ENCODE peak calls at places on chromosomes 2 and 18, in four cellular contexts. J is K562, Y is esophagus squamous epithelium, L is A549. O is an unnamed sample.

GRCh38 chr2:5594288-5594687 is 97.9 kb upstream of the SOX11 start:
- DNase-seq in J (no peak), Y (no peak), L (no peak), O (no peak)

GRCh38 chr18:681985-682384 is 24.5 kb downstream of the TYMS start:
- DNase-seq in J (no peak), Y (no peak), L (no peak), O (no peak)

GRCh38 chr2:9392895-9393757 is 30.2 kb downstream of the ITGB1BP1 start:
- DNase-seq in J (no peak), Y (no peak), L (no peak), O (no peak)

GRCh38 chr18:51603111-51603510 is 405.6 kb upstream of the MEX3C start:
- DNase-seq in J (no peak), Y (no peak), L (no peak), O (no peak)

GRCh38 chr2:229611360-229611759 is 103.0 kb downstream of the DNER start:
- DNase-seq in J (no peak), Y (no peak), L (no peak), O (no peak)

GRCh38 chr2:5913729-5914390 is 221.7 kb downstream of the SOX11 start:
- DNase-seq in J (no peak), Y (no peak), L (no peak), O (no peak)

GRCh38 chr2:147082850-147083522 is 761.8 kb upstream of the ACVR2A start:
- DNase-seq in J (peak; percentile 50), Y (no peak), L (peak; percentile 65), O (peak; percentile 18)

GRCh38 chr2:185833864-185834263 is 95.3 kb downstream of the FSIP2 start:
- DNase-seq in J (no peak), Y (no peak), L (no peak), O (no peak)

GRCh38 chr2:54503192-54503591 is 47.1 kb downstream of the SPTBN1 start:
- DNase-seq in J (peak; percentile 58), Y (no peak), L (peak; percentile 60), O (no peak)

GRCh38 chr2:138175066-138175465 is 210.8 kb downstream of the HNMT start:
- DNase-seq in J (no peak), Y (no peak), L (no peak), O (no peak)

GRCh38 chr2:120486946-120487345 is 141.0 kb downstream of the INHBB start:
- DNase-seq in J (peak; percentile 9), Y (no peak), L (no peak), O (no peak)

GRCh38 chr18:36298113-36298701 is 694 bp downstream of the FHOD3 start:
- DNase-seq in J (no peak), Y (no peak), L (no peak), O (no peak)

GRCh38 chr2:27798948-27799645 is 27.6 kb downstream of the MRPL33 start:
- DNase-seq in J (peak; percentile 45), Y (no peak), L (peak; percentile 99), O (no peak)

GRCh38 chr2:118044103-118044716 is 30.3 kb upstream of the CCDC93 start:
- DNase-seq in J (no peak), Y (no peak), L (no peak), O (no peak)

GRCh38 chr2:106572541-106573148 is 85.5 kb downstream of the CD8B2 start:
- DNase-seq in J (peak; percentile 21), Y (no peak), L (peak; percentile 44), O (no peak)

GRCh38 chr2:113072584-113072983 is 4.8 kb downstream of the IL1F10 start:
- DNase-seq in J (no peak), Y (no peak), L (no peak), O (no peak)

GRCh38 chr2:167240671-167241070 is 352.4 kb downstream of the XIRP2 start:
- DNase-seq in J (no peak), Y (no peak), L (no peak), O (no peak)
- TF ChIP-seq POLR2A in J (no peak), Y (no peak), L (no peak), O (no peak)

DNA sequence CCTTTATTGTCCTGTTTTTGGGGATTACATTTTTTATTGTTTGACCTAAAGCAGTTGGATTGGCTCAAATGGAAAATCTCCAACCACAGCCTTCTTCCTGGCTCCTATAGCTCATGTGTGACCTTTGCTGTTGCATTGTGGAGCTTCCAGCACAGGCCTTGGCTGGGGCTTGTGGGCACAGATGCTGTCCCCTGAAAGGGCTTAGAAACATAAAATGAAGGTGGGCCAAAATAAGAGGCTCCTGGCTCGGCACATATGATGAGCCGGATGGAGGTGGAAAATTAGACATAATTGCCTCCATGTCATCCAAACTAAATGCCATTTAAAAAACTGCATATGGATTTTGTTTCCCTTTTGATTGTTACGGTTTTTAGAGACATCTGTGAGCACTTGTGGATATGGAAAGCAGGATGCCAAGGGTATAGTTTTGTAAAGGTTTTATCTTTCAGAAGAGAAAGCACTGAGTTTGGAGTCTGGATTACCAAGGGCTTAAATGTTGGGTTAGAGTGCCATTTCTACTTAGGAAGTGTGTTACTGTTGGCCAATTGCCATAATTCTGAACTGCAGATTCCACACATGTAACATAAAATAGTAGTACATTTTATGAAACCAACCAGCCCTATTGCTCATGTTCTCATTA is 498.3 kb downstream of the RIT2 start:
- DNase-seq in J (no peak), Y (no peak), L (no peak), O (no peak)
- TF ChIP-seq CTCF in J (no peak), Y (no peak), L (no peak), O (no peak)

GRCh38 chr2:43267393-43267792 is 41.0 kb upstream of the ZFP36L2 start:
- DNase-seq in J (no peak), Y (no peak), L (no peak), O (no peak)

GRCh38 chr2:43270461-43270860 is 44.1 kb upstream of the ZFP36L2 start:
- DNase-seq in J (no peak), Y (no peak), L (no peak), O (no peak)

GRCh38 chr2:43268066-43268971 is 41.9 kb upstream of the ZFP36L2 start:
- DNase-seq in J (no peak), Y (no peak), L (no peak), O (no peak)

GRCh38 chr2:43269706-43270105 is 43.3 kb upstream of the ZFP36L2 start:
- DNase-seq in J (no peak), Y (no peak), L (no peak), O (no peak)

GRCh38 chr2:43269074-43269572 is 42.7 kb upstream of the ZFP36L2 start:
- DNase-seq in J (peak; percentile 73), Y (peak; percentile 23), L (peak; percentile 19), O (peak; percentile 63)
- TF ChIP-seq POLR2A in J (no peak), Y (no peak), L (no peak), O (no peak)

GRCh38 chr2:194550702-194551101 is 1106.3 kb upstream of the SLC39A10 start:
- DNase-seq in J (no peak), Y (no peak), L (no peak), O (no peak)

GRCh38 chr2:194549387-194549786 is 1107.6 kb upstream of the SLC39A10 start:
- DNase-seq in J (no peak), Y (no peak), L (no peak), O (no peak)

GRCh38 chr2:194545978-194546377 is 1111.0 kb upstream of the SLC39A10 start:
- DNase-seq in J (no peak), Y (no peak), L (peak; percentile 7), O (no peak)
- TF ChIP-seq CTCF in J (no peak), Y (no peak), L (peak; percentile 31), O (no peak)

DNA sequence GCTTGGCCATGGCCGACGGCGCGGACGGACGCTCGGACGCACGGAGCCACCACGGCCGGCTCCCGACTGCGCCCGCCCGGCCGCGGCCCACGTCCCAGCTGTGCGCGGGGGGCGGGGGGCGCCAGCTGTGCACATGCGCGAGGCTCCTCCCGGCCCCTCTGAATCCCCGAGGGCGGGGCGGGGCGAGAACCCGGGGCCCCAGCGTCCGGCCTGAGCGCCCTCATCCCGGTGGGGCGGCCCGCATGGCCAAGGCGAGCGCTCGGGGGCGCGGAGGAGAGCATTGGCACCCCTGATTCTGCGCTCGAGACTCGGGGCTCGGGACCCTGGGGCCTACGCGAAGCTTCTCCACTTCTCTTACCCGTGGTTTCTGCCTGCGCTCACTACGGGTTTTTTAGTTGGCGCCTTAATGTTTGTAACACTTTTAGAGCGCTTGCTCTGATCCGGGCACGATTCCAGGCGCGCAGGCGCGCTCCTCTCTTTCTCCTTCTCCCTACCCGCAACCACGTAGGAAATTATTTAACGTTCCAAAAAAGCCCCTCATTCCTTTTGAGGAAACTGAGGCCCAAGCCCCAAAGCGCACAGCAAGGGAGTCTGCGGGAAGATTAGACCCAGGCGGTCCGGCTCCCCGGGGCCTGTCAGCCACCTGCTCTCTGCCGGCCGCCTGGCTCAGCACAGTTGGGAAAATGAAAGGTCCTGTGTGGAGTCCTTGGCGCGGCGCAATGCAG is at the start of gene PXDN:
- DNase-seq in J (no peak), Y (no peak), L (no peak), O (peak; percentile 13)
- TF ChIP-seq POLR2A in J (no peak), Y (peak; percentile 47), L (no peak), O (no peak)

DNA sequence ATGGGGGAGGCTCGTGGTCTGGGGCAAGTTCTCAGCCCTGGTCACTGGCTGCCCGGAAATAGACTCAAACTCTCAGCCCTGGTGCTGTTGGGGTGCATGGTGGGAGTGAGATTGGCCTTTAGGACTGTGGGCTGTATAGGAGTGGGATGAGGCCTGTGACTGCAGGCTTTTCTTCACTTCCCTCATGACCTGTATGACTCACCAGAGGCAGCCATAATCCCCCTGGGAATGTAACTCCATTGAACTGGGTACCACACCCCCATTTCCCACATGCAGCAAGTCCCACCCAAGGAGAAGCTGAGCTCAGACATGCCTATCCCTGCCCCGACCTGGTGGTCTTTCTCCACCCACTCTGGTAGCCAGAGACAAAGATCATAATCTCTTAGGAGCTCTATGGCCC is 177.7 kb upstream of the OSR1 start:
- DNase-seq in J (no peak), Y (no peak), L (peak; percentile 18), O (no peak)
- TF ChIP-seq CTCF in J (no peak), Y (no peak), L (no peak), O (no peak)

GRCh38 chr2:45611020-45611737 is at the start of gene SRBD1:
- DNase-seq in J (peak; percentile 98), Y (peak; percentile 46), L (peak; percentile 97), O (peak; percentile 98)
- TF ChIP-seq POLR2A in J (peak; percentile 94), Y (peak; percentile 36), L (peak; percentile 81), O (peak; percentile 55)

GRCh38 chr2:37639631-37640030 is 31.8 kb downstream of the CDC42EP3 start:
- DNase-seq in J (no peak), Y (no peak), L (no peak), O (no peak)

GRCh38 chr2:37637122-37637875 is 34.1 kb downstream of the CDC42EP3 start:
- DNase-seq in J (no peak), Y (no peak), L (no peak), O (no peak)

GRCh38 chr2:37638973-37639372 is 32.5 kb downstream of the CDC42EP3 start:
- DNase-seq in J (no peak), Y (no peak), L (no peak), O (no peak)

GRCh38 chr2:37636209-37637077 is 35.0 kb downstream of the CDC42EP3 start:
- DNase-seq in J (no peak), Y (no peak), L (no peak), O (no peak)

GRCh38 chr2:37637985-37638384 is 33.5 kb downstream of the CDC42EP3 start:
- DNase-seq in J (no peak), Y (no peak), L (no peak), O (no peak)
- TF ChIP-seq CTCF in J (no peak), Y (no peak), L (no peak), O (no peak)